ENCODE peak calls at places on chromosomes 16 and 17, in six cellular contexts. O is AG04450, D is sigmoid colon, B is fibroblast of the aortic adventitia, G is AG10803, L is mammary epithelial cell. A is an unnamed sample.

GRCh38 chr16:13552062-13552959 is 367.6 kb upstream of the ERCC4 start:
- DNase-seq in O (no peak), D (no peak), B (no peak), G (no peak), L (no peak), A (no peak)

GRCh38 chr16:89102777-89103073 is 9.1 kb downstream of the ACSF3 start:
- DNase-seq in O (no peak), D (no peak), B (no peak), G (no peak), L (no peak), A (no peak)

GRCh38 chr17:36085710-36086268 is 4.2 kb downstream of the CCL3 start:
- DNase-seq in O (no peak), D (no peak), B (peak; percentile 27), G (peak; percentile 34), L (peak; percentile 16), A (no peak)

GRCh38 chr17:8300629-8301242 is 5.5 kb upstream of the SLC25A35 start:
- DNase-seq in O (no peak), D (peak; percentile 77), B (peak; percentile 67), G (peak; percentile 65), L (peak; percentile 50), A (peak; percentile 62)

GRCh38 chr16:4450921-4451619 is 23.4 kb downstream of the NMRAL1 start:
- DNase-seq in O (no peak), D (no peak), B (no peak), G (peak; percentile 44), L (no peak), A (no peak)

GRCh38 chr16:53098526-53099317 is 43.9 kb downstream of the CHD9 start:
- DNase-seq in O (peak; percentile 84), D (peak; percentile 95), B (peak; percentile 97), G (peak; percentile 92), L (peak; percentile 79), A (peak; percentile 97)

GRCh38 chr17:40696651-40697072 is 6.9 kb downstream of the KRT24 start:
- DNase-seq in O (no peak), D (no peak), B (no peak), G (peak; percentile 3), L (peak; percentile 54), A (no peak)

GRCh38 chr16:50517450-50518252 is 30.5 kb upstream of the NKD1 start:
- DNase-seq in O (no peak), D (peak; percentile 60), B (no peak), G (no peak), L (no peak), A (no peak)

GRCh38 chr16:24504467-24505345 is 34.7 kb upstream of the RBBP6 start:
- DNase-seq in O (peak; percentile 16), D (peak; percentile 66), B (peak; percentile 78), G (peak; percentile 64), L (peak; percentile 49), A (peak; percentile 56)

GRCh38 chr17:8064590-8065019 is 22.9 kb downstream of the ALOX12B start:
- DNase-seq in O (no peak), D (no peak), B (no peak), G (no peak), L (no peak), A (no peak)

GRCh38 chr16:13099822-13100221 is 198.4 kb downstream of the SHISA9 start:
- DNase-seq in O (no peak), D (no peak), B (no peak), G (no peak), L (no peak), A (no peak)

GRCh38 chr16:68005786-68006286 is 6.6 kb upstream of the DPEP2 start:
- DNase-seq in O (no peak), D (no peak), B (no peak), G (no peak), L (peak; percentile 69), A (peak; percentile 19)

GRCh38 chr16:969508-970378 is 1.0 kb downstream of the LMF1 start:
- DNase-seq in O (no peak), D (no peak), B (peak; percentile 24), G (peak; percentile 22), L (no peak), A (no peak)

GRCh38 chr16:1918890-1919679 is 870 bp upstream of the HS3ST6 start:
- DNase-seq in O (no peak), D (no peak), B (no peak), G (no peak), L (no peak), A (no peak)

GRCh38 chr17:82300707-82301270 is 16.6 kb downstream of the CD7 start:
- DNase-seq in O (no peak), D (peak; percentile 87), B (peak; percentile 46), G (peak; percentile 68), L (peak; percentile 65), A (peak; percentile 42)

GRCh38 chr17:43584666-43585102 is 38.5 kb upstream of the ETV4 start:
- DNase-seq in O (no peak), D (no peak), B (peak; percentile 49), G (no peak), L (no peak), A (no peak)

GRCh38 chr16:4409081-4409932 is 7.1 kb downstream of the CORO7 start:
- DNase-seq in O (no peak), D (no peak), B (no peak), G (no peak), L (peak; percentile 44), A (no peak)

GRCh38 chr17:29219378-29220047 is 27.1 kb upstream of the CRYBA1 start:
- DNase-seq in O (peak; percentile 45), D (peak; percentile 88), B (peak; percentile 89), G (peak; percentile 79), L (peak; percentile 54), A (peak; percentile 84)

GRCh38 chr16:72938426-72939164 is 109.3 kb downstream of the ZFHX3 start:
- DNase-seq in O (peak; percentile 23), D (peak; percentile 94), B (peak; percentile 91), G (peak; percentile 91), L (peak; percentile 32), A (peak; percentile 87)

GRCh38 chr17:61775364-61775763 is 88.0 kb downstream of the BRIP1 start:
- DNase-seq in O (no peak), D (no peak), B (no peak), G (no peak), L (no peak), A (no peak)

GRCh38 chr16:16025214-16025968 is 76.0 kb downstream of the ABCC1 start:
- DNase-seq in O (peak; percentile 79), D (no peak), B (peak; percentile 96), G (peak; percentile 86), L (peak; percentile 85), A (peak; percentile 97)

GRCh38 chr17:44304651-44305050 is 3.8 kb upstream of the RUNDC3A start:
- DNase-seq in O (no peak), D (no peak), B (no peak), G (peak; percentile 25), L (no peak), A (no peak)

GRCh38 chr16:68921654-68922053 is 78.3 kb downstream of the TANGO6 start:
- DNase-seq in O (no peak), D (no peak), B (no peak), G (no peak), L (peak; percentile 96), A (peak; percentile 51)

GRCh38 chr17:59380474-59380873 is 49.0 kb downstream of the YPEL2 start:
- DNase-seq in O (no peak), D (peak; percentile 24), B (no peak), G (no peak), L (no peak), A (no peak)

GRCh38 chr17:51251010-51251409 is 8.8 kb downstream of the MBTD1 start:
- DNase-seq in O (no peak), D (no peak), B (no peak), G (peak; percentile 21), L (no peak), A (no peak)

GRCh38 chr17:65800655-65801054 is 239.2 kb upstream of the AXIN2 start:
- DNase-seq in O (no peak), D (no peak), B (no peak), G (no peak), L (no peak), A (no peak)

GRCh38 chr17:65799869-65800268 is 238.4 kb upstream of the AXIN2 start:
- DNase-seq in O (no peak), D (no peak), B (no peak), G (no peak), L (no peak), A (no peak)

GRCh38 chr17:65799454-65799853 is 238.0 kb upstream of the AXIN2 start:
- DNase-seq in O (no peak), D (no peak), B (no peak), G (no peak), L (no peak), A (no peak)

GRCh38 chr17:65797101-65797500 is 235.7 kb upstream of the AXIN2 start:
- DNase-seq in O (no peak), D (no peak), B (no peak), G (no peak), L (no peak), A (no peak)

GRCh38 chr17:65797809-65798208 is 236.4 kb upstream of the AXIN2 start:
- DNase-seq in O (no peak), D (no peak), B (no peak), G (no peak), L (no peak), A (no peak)
- TF ChIP-seq CTCF in O (peak; percentile 19), D (no peak), B (no peak), G (no peak), L (peak; percentile 15), A (peak; percentile 37)

GRCh38 chr16:56647641-56648431 is 3.9 kb upstream of the MT1B start:
- DNase-seq in O (no peak), D (no peak), B (no peak), G (no peak), L (no peak), A (no peak)

GRCh38 chr16:56652600-56652999 is 914 bp downstream of the MT1B start:
- DNase-seq in O (no peak), D (no peak), B (no peak), G (no peak), L (no peak), A (no peak)

GRCh38 chr16:56651586-56651985 is at the start of gene MT1B:
- DNase-seq in O (no peak), D (no peak), B (no peak), G (no peak), L (no peak), A (no peak)

GRCh38 chr16:56649820-56650219 is 1.9 kb upstream of the MT1B start:
- DNase-seq in O (no peak), D (no peak), B (no peak), G (no peak), L (peak; percentile 89), A (no peak)

GRCh38 chr16:56649271-56649670 is 2.4 kb upstream of the MT1B start:
- DNase-seq in O (no peak), D (no peak), B (no peak), G (no peak), L (no peak), A (no peak)
- H3K4me3 ChIP-seq in O (no peak overlapping the region), D (no peak overlapping the region), B (no peak overlapping the region), G (no peak overlapping the region), L (no peak overlapping the region), A (no peak overlapping the region)

DNA sequence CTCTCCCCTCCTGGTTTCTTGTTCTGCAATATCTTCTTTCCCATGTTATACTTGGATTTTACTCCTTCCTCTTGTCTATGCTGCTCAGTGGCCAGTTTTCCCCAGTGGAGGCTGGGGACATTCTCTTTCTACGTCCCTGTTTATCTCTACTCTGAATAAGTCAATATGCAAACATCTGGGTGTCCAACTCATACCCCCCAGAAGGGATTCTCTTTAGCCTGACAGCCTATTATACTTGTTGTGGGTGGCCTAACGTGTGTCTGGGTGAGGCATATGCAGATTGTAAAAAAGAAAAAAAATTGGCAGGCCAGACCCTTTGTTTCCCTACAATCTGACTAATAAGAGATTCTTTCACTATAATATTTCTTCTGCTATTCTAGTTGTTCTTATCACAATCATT is 134.2 kb upstream of the MAF start:
- DNase-seq in O (no peak), D (no peak), B (no peak), G (no peak), L (no peak), A (no peak)
- TF ChIP-seq CTCF in O (no peak), D (no peak), B (no peak), G (no peak), L (no peak), A (no peak)

GRCh38 chr17:75590314-75590761 is 2.7 kb downstream of the MYO15B start:
- DNase-seq in O (no peak), D (no peak), B (no peak), G (no peak), L (no peak), A (no peak)
- H3K4me3 ChIP-seq in O (no peak overlapping the region), D (no peak overlapping the region), B (no peak overlapping the region), G (no peak overlapping the region), L (no peak overlapping the region), A (no peak overlapping the region)